ENCODE peak calls at places on chromosomes 2 and 18, in five cellular contexts. X, J, H, L and A are unnamed samples.

GRCh38 chr18:8769509-8769908 is 64.2 kb downstream of the MTCL1 start:
- DNase-seq in L (no peak), H (no peak), J (no peak), X (no peak), A (peak; percentile 82)

GRCh38 chr2:149825473-149825872 is 237.9 kb upstream of the MMADHC start:
- DNase-seq in H (no peak), J (no peak), L (no peak), X (no peak), A (no peak)

GRCh38 chr18:63346471-63347183 is 20.4 kb downstream of the KDSR start:
- DNase-seq in J (no peak), H (no peak), L (no peak), X (no peak), A (no peak)

GRCh38 chr2:48728827-48729226 is 26.7 kb downstream of the LHCGR start:
- DNase-seq in L (no peak), J (no peak), H (no peak), X (no peak), A (no peak)

GRCh38 chr2:215635071-215635787 is 199.4 kb upstream of the FN1 start:
- DNase-seq in J (no peak), H (no peak), X (no peak), L (no peak), A (no peak)

GRCh38 chr2:169983506-169983905 is 156.3 kb downstream of the UBR3 start:
- DNase-seq in X (no peak), H (no peak), J (no peak), L (no peak), A (no peak)

GRCh38 chr2:126889071-126889470 is 9.6 kb upstream of the TEX51 start:
- DNase-seq in J (no peak), X (no peak), H (no peak), L (no peak), A (no peak)

GRCh38 chr2:109098251-109098920 is 30.6 kb upstream of the SH3RF3 start:
- DNase-seq in L (no peak), H (no peak), J (no peak), X (no peak), A (no peak)

GRCh38 chr2:212618636-212619035 is 80.0 kb upstream of the ERBB4 start:
- DNase-seq in L (no peak), X (no peak), H (no peak), J (no peak), A (no peak)

GRCh38 chr18:67486534-67486933 is 30.0 kb downstream of the DSEL start:
- DNase-seq in J (no peak), X (no peak), H (no peak), L (no peak), A (no peak)

GRCh38 chr2:85427300-85427699 is 8.8 kb downstream of the SH2D6 start:
- DNase-seq in X (no peak), J (no peak), L (no peak), H (no peak), A (no peak)

GRCh38 chr2:201643216-201643651 is at the start of gene TMEM237:
- DNase-seq in X (no peak), H (peak; percentile 60), L (peak; percentile 27), J (no peak), A (no peak)

GRCh38 chr2:120199837-120200499 is 23.2 kb downstream of the TMEM185B start:
- DNase-seq in J (no peak), H (no peak), L (no peak), X (no peak), A (no peak)

GRCh38 chr2:170701011-170701410 is 14.1 kb upstream of the SP5 start:
- DNase-seq in L (no peak), H (no peak), X (no peak), J (no peak), A (no peak)

GRCh38 chr2:56688661-56689060 is 504.9 kb downstream of the CCDC85A start:
- DNase-seq in L (no peak), J (no peak), X (no peak), H (no peak), A (no peak)

GRCh38 chr2:102159295-102159694 is 16.7 kb downstream of the IL1R1 start:
- DNase-seq in H (no peak), J (no peak), X (no peak), L (no peak), A (no peak)

GRCh38 chr2:99697811-99698568 is 208.2 kb upstream of the REV1 start:
- DNase-seq in J (no peak), X (no peak), L (no peak), H (no peak), A (no peak)

GRCh38 chr2:140695163-140695562 is 1435.7 kb downstream of the LRP1B start:
- DNase-seq in H (no peak), X (no peak), L (no peak), J (no peak), A (no peak)

GRCh38 chr18:75123113-75123512 is 85.8 kb downstream of the PTGR3 start:
- DNase-seq in H (no peak), J (no peak), X (no peak), L (no peak), A (no peak)

GRCh38 chr2:227687189-227687588 is 20.6 kb downstream of the SCYGR5 start:
- DNase-seq in J (no peak), L (no peak), H (no peak), X (no peak), A (no peak)

GRCh38 chr18:60740313-60740712 is 367.7 kb upstream of the MC4R start:
- DNase-seq in J (no peak), H (no peak), X (no peak), L (no peak), A (no peak)

GRCh38 chr2:171141320-171141719 is 19.4 kb downstream of the TLK1 start:
- DNase-seq in L (no peak), X (no peak), H (no peak), J (no peak), A (no peak)